ENCODE peak calls at places on chromosomes 12 and 14, in four cellular contexts. I is H9, O is ovary, U is GM23248. K is an unnamed sample. For H3K9me3 and H3K4me1, the result is how much of the 10 kb centered on the place peaks cover.

GRCh38 chr12:12788675-12789368 is 3.4 kb downstream of the APOLD1 start:
- DNase-seq in I (peak), U (peak), O (peak), K (no peak)

GRCh38 chr14:61934385-61934784 is 172.2 kb downstream of the SNAPC1 start:
- DNase-seq in I (no peak), U (peak), O (no peak), K (no peak)

GRCh38 chr12:13167906-13168305 is 28.6 kb upstream of the EMP1 start:
- DNase-seq in U (no peak), O (no peak), I (no peak), K (no peak)

GRCh38 chr14:98840076-98840475 is 431.9 kb downstream of the BCL11B start:
- DNase-seq in I (peak), U (no peak), O (no peak), K (no peak)

GRCh38 chr12:106598003-106598402 is 15.2 kb downstream of the RFX4 start:
- DNase-seq in I (no peak), U (no peak), O (no peak), K (no peak)

GRCh38 chr12:65721541-65722190 is 102.6 kb upstream of the HMGA2 start:
- DNase-seq in O (no peak), U (no peak), I (no peak), K (no peak)

GRCh38 chr12:65946419-65946818 is 122.1 kb downstream of the HMGA2 start:
- DNase-seq in I (no peak), O (no peak), U (no peak), K (no peak)

GRCh38 chr12:99910342-99910741 is 74.4 kb downstream of the ANKS1B start:
- DNase-seq in O (no peak), I (no peak), U (peak), K (no peak)

GRCh38 chr14:100651999-100652508 is 64.8 kb upstream of the BEGAIN start:
- DNase-seq in O (no peak), I (no peak), U (peak), K (no peak)

GRCh38 chr12:69000540-69001243 is 67.7 kb upstream of the CPM start:
- DNase-seq in U (peak), O (no peak), I (no peak), K (no peak)

GRCh38 chr14:20305265-20306078 is at the start of gene TTC5:
- DNase-seq in I (peak), U (peak), O (peak), K (peak)

GRCh38 chr12:115227137-115227615 is 543.2 kb upstream of the TBX3 start:
- DNase-seq in I (no peak), U (peak), O (no peak), K (no peak)

GRCh38 chr14:102202944-102203343 is 63.2 kb downstream of the WDR20 start:
- DNase-seq in I (no peak), O (no peak), U (no peak), K (no peak)

GRCh38 chr14:49970474-49971147 is 77.7 kb downstream of the ARF6 start:
- DNase-seq in U (peak), I (no peak), O (peak), K (no peak)
- H3K9me3 ChIP-seq in U (under half), I (under half), O (under half), K (under half)

GRCh38 chr14:89302396-89302950 is 114.6 kb downstream of the FOXN3 start:
- DNase-seq in U (no peak), I (no peak), O (no peak), K (no peak)
- H3K4me1 ChIP-seq in U (under half), I (under half), O (under half), K (under half)

GRCh38 chr12:92136021-92136735 is 9.5 kb downstream of the BTG1 start:
- DNase-seq in U (no peak), I (no peak), O (no peak), K (no peak)

GRCh38 chr12:92138626-92139025 is 7.0 kb downstream of the BTG1 start:
- DNase-seq in O (no peak), I (no peak), U (no peak), K (no peak)

GRCh38 chr12:92139634-92140555 is 5.8 kb downstream of the BTG1 start:
- DNase-seq in I (no peak), O (no peak), U (peak), K (no peak)

GRCh38 chr12:92136883-92137582 is 8.6 kb downstream of the BTG1 start:
- DNase-seq in O (no peak), U (peak), I (no peak), K (no peak)

DNA sequence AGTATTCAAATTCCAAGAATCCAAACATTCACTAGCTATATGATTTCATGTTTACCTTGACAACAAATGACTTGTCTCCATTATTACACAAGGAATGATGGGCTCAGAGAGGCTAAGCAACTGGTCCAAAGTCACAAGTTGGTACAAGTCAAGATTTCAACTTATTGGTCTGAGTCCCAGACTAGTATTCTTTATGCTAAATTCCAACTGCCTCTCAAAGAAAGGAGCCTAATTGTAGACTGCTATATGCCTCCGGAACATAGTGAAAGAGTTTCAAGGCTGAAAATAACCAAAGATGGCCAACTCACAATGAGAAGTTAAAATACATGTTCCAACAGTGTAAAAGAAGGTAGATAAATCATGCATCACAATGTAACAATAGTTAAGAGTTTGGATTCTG is 7.5 kb downstream of the BTG1 start:
- DNase-seq in U (peak), I (no peak), O (no peak), K (no peak)
- H3K27ac ChIP-seq in U (peak), I (no peak), O (no peak), K (peak)

GRCh38 chr14:104296388-104297312 is 158.3 kb downstream of the KIF26A start:
- DNase-seq in O (peak), U (no peak), I (peak), K (peak)

GRCh38 chr14:104294628-104294982 is 156.2 kb downstream of the KIF26A start:
- DNase-seq in I (no peak), O (peak), U (no peak), K (no peak)

GRCh38 chr14:104295681-104296387 is 157.4 kb downstream of the KIF26A start:
- DNase-seq in U (no peak), O (peak), I (peak), K (peak)

GRCh38 chr14:104293851-104294627 is 155.7 kb downstream of the KIF26A start:
- DNase-seq in I (peak), O (peak), U (peak), K (peak)

DNA sequence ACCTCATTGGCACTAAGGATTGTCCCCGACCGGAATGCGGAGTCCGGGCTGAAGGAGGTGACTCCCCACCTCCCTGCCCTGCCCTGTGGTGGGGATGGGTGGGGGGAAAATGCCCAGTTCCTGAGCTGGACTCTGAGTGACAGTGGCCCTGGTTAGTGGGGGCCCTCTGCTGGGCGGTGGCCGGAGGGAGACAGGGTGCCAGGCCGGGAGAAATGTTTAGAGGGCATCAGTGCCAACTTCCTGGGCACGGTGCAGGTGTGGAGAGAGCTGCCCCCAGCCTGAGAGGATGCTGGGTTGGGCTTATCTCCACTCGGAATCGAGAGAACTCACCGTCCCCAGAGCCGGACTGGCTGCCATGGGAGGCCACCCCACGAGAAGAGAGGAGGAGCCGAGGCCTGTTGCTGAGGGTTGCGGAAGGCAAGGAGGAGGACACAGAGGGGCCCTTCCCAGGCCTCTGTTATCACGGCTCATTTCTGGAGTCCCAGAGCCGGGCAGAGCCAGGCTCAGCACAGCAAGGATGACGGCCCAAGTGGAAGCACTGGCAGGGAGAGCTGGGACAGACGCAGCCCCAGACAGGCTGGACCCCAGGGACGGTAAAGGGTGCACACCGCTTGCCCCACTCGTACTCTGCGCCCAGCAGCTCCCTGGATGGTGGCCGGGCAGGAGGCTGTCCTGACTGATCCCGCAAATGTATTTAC is 156.7 kb downstream of the KIF26A start:
- DNase-seq in I (peak), O (peak), U (no peak), K (peak)
- H3K9me3 ChIP-seq in I (under half), O (under half), U (under half), K (under half)

GRCh38 chr12:96257550-96258392 is 63.6 kb downstream of the ELK3 start:
- DNase-seq in U (peak), I (no peak), O (no peak), K (no peak)
- H3K4me1 ChIP-seq in U (under half), I (under half), O (under half), K (under half)

DNA sequence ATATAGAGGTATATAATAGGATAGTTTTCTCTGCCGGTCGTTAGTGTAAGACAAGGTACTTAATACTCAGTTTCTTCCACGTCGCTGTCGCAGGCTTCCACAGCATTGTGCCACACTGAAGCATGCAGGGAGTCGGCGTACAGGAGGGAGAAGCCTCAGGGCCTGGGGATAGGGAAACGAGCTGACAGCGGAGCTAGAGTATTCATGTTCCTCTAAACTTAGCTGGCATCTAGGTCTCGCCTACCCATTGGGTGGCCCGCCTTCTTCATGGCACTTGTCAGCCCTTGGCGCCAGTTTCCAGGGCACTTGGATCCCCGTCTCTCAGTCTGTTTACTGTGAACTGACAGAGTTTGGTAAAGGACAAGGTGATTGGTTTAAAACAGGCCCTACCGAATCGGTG is 73.6 kb downstream of the GNS start:
- DNase-seq in I (no peak), O (no peak), U (no peak), K (no peak)
- H3K27ac ChIP-seq in I (peak), O (no peak), U (no peak), K (no peak)

GRCh38 chr14:31527087-31527486 is 34.1 kb upstream of the NUBPL start:
- DNase-seq in U (no peak), I (peak), O (no peak), K (no peak)
- H3K9me3 ChIP-seq in U (under half), I (under half), O (under half), K (under half)

DNA sequence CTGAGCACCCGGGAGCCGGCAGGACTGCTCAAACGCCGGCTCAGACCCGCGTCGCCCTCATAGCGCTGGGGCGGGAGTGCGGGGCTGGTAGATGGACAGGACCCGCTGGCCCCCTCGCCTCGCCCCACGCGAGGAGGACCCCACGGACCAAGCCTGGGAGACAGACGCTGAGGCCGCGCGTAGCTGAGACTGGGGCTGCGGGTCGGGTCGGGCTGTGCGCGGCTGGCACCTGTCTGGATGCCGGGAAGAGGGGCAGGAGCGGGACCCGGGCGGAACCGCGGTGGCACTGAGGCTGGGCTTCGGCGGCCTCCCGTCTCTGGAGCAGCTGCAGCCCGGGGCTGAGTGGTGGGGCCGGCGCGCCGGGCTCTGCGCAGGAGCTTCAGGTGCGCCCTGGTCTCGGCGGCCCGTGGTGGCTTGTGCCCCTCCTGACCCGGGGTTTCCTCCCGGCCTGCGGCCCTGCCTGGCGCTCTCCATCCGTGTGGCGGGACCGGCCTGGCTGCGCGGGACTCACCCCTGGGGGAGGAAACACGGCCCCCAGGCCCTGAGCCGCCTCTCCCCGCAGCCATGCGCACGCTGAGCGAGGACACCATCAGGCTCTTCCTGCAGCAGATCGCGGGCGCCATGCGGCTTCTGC is 13.8 kb downstream of the ULK1 start:
- DNase-seq in O (no peak), U (no peak), I (no peak), K (no peak)
- H3K4me1 ChIP-seq in O (under half), U (under half), I (under half), K (under half)

DNA sequence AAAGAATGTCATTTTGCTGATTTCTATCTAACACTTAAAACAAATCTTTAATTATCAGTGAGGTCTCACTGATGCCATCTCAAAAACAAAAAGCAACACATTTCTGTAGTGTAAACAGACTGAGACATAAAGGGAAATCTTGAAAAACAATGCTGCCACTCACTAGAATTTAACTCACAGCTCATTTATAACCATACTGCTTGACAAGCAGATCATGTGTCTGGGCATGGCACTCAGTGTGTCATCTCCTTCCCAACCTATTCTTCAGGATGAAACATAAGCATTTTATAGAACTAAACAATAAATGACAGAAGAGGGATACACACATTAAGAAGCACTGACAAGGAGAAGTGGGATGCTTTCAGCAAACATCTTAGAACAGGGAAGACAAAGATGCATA is 22.4 kb downstream of the ATF7 start:
- DNase-seq in O (no peak), U (no peak), I (no peak), K (no peak)
- H3K27ac ChIP-seq in O (no peak), U (no peak), I (no peak), K (no peak)

K was measured in lower lobe of right lung.